ENCODE peak calls at places on chromosome 19, in seven cellular contexts. V is H1, R is IMR-90, Q is H9, P is neuronal stem cell, F is trophoblast cell, K is mesendoderm. I is an unnamed sample.

GRCh38 chr19:43532571-43532961 is 422 bp upstream of the ZNF575 start:
- DNase-seq in V (no peak), R (no peak), Q (peak), P (no peak), F (no peak), K (no peak), I (no peak)

GRCh38 chr19:16899566-16900075 is 10.8 kb downstream of the F2RL3 start:
- DNase-seq in V (peak), R (no peak), Q (peak), P (no peak), F (no peak), K (peak), I (peak)

GRCh38 chr19:10699650-10700335 is 1.4 kb upstream of the QTRT1 start:
- DNase-seq in V (peak), R (peak), Q (peak), P (no peak), F (peak), K (peak), I (peak)

GRCh38 chr19:54335164-54335563 is 3.8 kb downstream of the LILRA4 start:
- DNase-seq in V (no peak), R (no peak), Q (no peak), P (no peak), F (no peak), K (peak), I (no peak)

GRCh38 chr19:32416749-32417469 is 11.3 kb downstream of the DPY19L3 start:
- DNase-seq in V (no peak), R (peak), Q (no peak), P (no peak), F (no peak), K (peak), I (no peak)

GRCh38 chr19:48196933-48197665 is 26.6 kb downstream of the ZSWIM9 start:
- DNase-seq in V (no peak), R (no peak), Q (no peak), P (no peak), F (no peak), K (peak), I (no peak)

GRCh38 chr19:44131955-44132354 is 9.4 kb upstream of the ZNF234 start:
- DNase-seq in V (no peak), R (no peak), Q (no peak), P (no peak), F (no peak), K (no peak), I (no peak)

GRCh38 chr19:56109216-56109615 is 11.9 kb downstream of the ZNF787 start:
- DNase-seq in V (no peak), R (peak), Q (no peak), P (no peak), F (no peak), K (no peak), I (no peak)

GRCh38 chr19:34145741-34146202 is 26.5 kb upstream of the LSM14A start:
- DNase-seq in V (peak), R (peak), Q (peak), P (peak), F (peak), K (peak), I (peak)

GRCh38 chr19:54172764-54173699 is at the start of gene TMC4:
- DNase-seq in V (peak), R (no peak), Q (peak), P (no peak), F (peak), K (peak), I (peak)

GRCh38 chr19:47890865-47891621 is 4.9 kb upstream of the SULT2A1 start:
- DNase-seq in V (no peak), R (no peak), Q (no peak), P (no peak), F (no peak), K (no peak), I (no peak)

GRCh38 chr19:5910638-5910907 is 3.5 kb upstream of the CAPS start:
- DNase-seq in V (no peak), R (no peak), Q (no peak), P (no peak), F (no peak), K (no peak), I (no peak)

GRCh38 chr19:18174983-18175382 is 1.4 kb downstream of the IFI30 start:
- DNase-seq in V (no peak), R (no peak), Q (no peak), P (no peak), F (no peak), K (no peak), I (no peak)

GRCh38 chr19:28242317-28242927 is 970.5 kb downstream of the UQCRFS1 start:
- DNase-seq in V (peak), R (no peak), Q (peak), P (peak), F (no peak), K (peak), I (no peak)

GRCh38 chr19:5369962-5370367 is 29.4 kb upstream of the PTPRS start:
- DNase-seq in V (peak), R (no peak), Q (peak), P (peak), F (peak), K (peak), I (peak)

GRCh38 chr19:29145756-29146155 is 67.2 kb downstream of the UQCRFS1 start:
- DNase-seq in V (no peak), R (no peak), Q (no peak), P (no peak), F (no peak), K (no peak), I (no peak)

GRCh38 chr19:4904481-4904880 is 1.8 kb upstream of the ARRDC5 start:
- DNase-seq in V (no peak), R (no peak), Q (no peak), P (no peak), F (no peak), K (no peak), I (no peak)

GRCh38 chr19:52689804-52690394 is 44.9 kb downstream of the ZNF611 start:
- DNase-seq in V (peak), R (no peak), Q (peak), P (no peak), F (no peak), K (peak), I (no peak)

GRCh38 chr19:42080764-42081375 is 4.9 kb downstream of the ZNF574 start:
- DNase-seq in V (no peak), R (no peak), Q (no peak), P (no peak), F (no peak), K (no peak), I (no peak)

GRCh38 chr19:42079276-42079669 is 3.3 kb downstream of the ZNF574 start:
- DNase-seq in V (no peak), R (no peak), Q (no peak), P (no peak), F (no peak), K (no peak), I (no peak)

GRCh38 chr19:42079886-42080763 is 4.2 kb downstream of the ZNF574 start:
- DNase-seq in V (no peak), R (no peak), Q (no peak), P (no peak), F (no peak), K (no peak), I (no peak)

GRCh38 chr19:42078058-42078457 is 2.1 kb downstream of the ZNF574 start:
- DNase-seq in V (no peak), R (no peak), Q (no peak), P (no peak), F (no peak), K (no peak), I (no peak)

DNA sequence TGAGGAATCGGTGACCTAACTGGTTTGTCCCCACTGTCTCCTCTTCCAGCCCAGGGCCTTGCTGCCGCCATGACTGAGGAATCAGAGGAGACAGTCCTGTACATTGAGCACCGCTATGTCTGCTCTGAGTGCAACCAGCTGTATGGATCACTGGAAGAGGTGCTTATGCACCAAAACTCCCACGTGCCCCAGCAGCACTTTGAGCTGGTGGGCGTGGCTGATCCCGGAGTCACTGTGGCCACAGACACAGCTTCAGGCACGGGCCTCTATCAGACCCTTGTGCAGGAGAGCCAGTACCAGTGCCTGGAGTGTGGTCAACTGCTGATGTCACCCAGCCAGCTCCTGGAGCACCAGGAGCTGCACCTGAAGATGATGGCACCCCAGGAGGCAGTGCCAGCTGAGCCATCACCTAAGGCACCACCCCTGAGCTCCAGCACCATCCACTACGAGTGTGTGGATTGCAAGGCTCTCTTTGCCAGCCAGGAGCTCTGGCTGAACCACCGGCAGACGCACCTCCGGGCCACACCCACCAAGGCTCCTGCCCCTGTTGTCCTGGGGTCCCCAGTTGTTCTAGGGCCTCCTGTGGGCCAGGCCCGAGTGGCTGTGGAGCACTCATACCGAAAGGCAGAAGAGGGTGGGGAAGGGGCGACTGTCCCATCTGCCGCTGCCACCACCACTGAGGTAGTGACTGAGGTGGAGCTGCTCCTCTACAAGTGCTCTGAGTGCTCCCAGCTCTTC is 2.7 kb downstream of the ZNF574 start:
- DNase-seq in V (no peak), R (no peak), Q (no peak), P (no peak), F (no peak), K (no peak), I (no peak)
- H2BK120ac ChIP-seq in V (no peak), R (no peak), Q (no peak), P (no peak), F (no peak), K (no peak), I (no peak)

DNA sequence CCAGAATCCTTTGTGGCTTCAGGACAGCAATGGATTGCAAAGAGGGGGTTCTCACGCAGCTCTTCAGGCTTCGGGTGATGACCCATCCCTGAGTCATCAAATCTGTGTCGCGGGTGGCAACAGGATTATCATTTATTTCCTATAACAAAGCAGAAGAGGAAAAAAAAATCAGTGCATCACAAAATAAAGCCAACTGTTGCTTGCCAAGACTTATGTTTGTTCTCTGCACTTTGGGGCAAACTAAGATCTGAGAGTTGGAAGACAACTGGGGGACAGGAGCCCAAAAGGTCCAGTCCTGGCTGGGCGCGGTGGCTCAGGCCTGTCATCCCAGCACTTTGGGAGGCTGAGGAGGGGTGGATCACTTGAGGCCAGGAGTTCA is 6.4 kb downstream of the GNA15 start:
- DNase-seq in V (no peak), R (peak), Q (no peak), P (no peak), F (no peak), K (no peak), I (peak)
- H2BK120ac ChIP-seq in V (no peak), R (peak), Q (no peak), P (no peak), F (no peak), K (no peak), I (no peak)

GRCh38 chr19:50667177-50667758 is 18.0 kb downstream of the C19orf81 start:
- DNase-seq in V (peak), R (no peak), Q (no peak), P (no peak), F (no peak), K (no peak), I (no peak)
- H2BK120ac ChIP-seq in V (no peak), R (no peak), Q (no peak), P (peak), F (no peak), K (no peak), I (no peak)

GRCh38 chr19:38099966-38100365 is 124.1 kb downstream of the DPF1 start:
- DNase-seq in V (no peak), R (no peak), Q (no peak), P (no peak), F (no peak), K (no peak), I (no peak)
- H2BK120ac ChIP-seq in V (no peak), R (no peak), Q (no peak), P (no peak), F (no peak), K (no peak), I (no peak)

GRCh38 chr19:15636026-15636425 is 4.7 kb upstream of the CYP4F3 start:
- DNase-seq in V (no peak), R (no peak), Q (no peak), P (no peak), F (no peak), K (no peak), I (no peak)
- H2BK120ac ChIP-seq in V (no peak), R (no peak), Q (no peak), P (no peak), F (no peak), K (no peak), I (no peak)

I was measured in mesenchymal stem cell.